ENCODE peak calls at places on chromosomes 11 and 22, in five cellular contexts. One of them, this sample, is unnamed.

GRCh38 chr11:2518112-2518982 is 73.5 kb downstream of the KCNQ1 start:
- DNase-seq in activated CD4-positive, CD25-positive, alpha-beta regulatory T cell: no peak
- DNase-seq in NB4: no peak
- DNase-seq in Calu3: no peak
- DNase-seq in HT1080: no peak
- DNase-seq in this sample: no peak

GRCh38 chr11:121595717-121596156 is 143.0 kb upstream of the SORL1-AS1 start:
- DNase-seq in activated CD4-positive, CD25-positive, alpha-beta regulatory T cell: no peak
- DNase-seq in NB4: peak; percentile 23
- DNase-seq in Calu3: no peak
- DNase-seq in HT1080: peak; percentile 92
- DNase-seq in this sample: no peak

GRCh38 chr11:60959445-60959844 is 7.5 kb upstream of the SLC15A3 start:
- DNase-seq in activated CD4-positive, CD25-positive, alpha-beta regulatory T cell: no peak
- DNase-seq in NB4: no peak
- DNase-seq in Calu3: no peak
- DNase-seq in HT1080: no peak
- DNase-seq in this sample: no peak

GRCh38 chr11:48036011-48036410 is 55.7 kb downstream of the PTPRJ start:
- DNase-seq in activated CD4-positive, CD25-positive, alpha-beta regulatory T cell: no peak
- DNase-seq in NB4: no peak
- DNase-seq in Calu3: no peak
- DNase-seq in HT1080: peak; percentile 15
- DNase-seq in this sample: peak; percentile 69

GRCh38 chr11:88535266-88535665 is 197.7 kb upstream of the CTSC start:
- DNase-seq in activated CD4-positive, CD25-positive, alpha-beta regulatory T cell: no peak
- DNase-seq in NB4: no peak
- DNase-seq in Calu3: no peak
- DNase-seq in HT1080: peak; percentile 12
- DNase-seq in this sample: no peak

GRCh38 chr22:47193606-47194316 is 431.3 kb downstream of the TBC1D22A start:
- DNase-seq in activated CD4-positive, CD25-positive, alpha-beta regulatory T cell: no peak
- DNase-seq in NB4: no peak
- DNase-seq in Calu3: no peak
- DNase-seq in HT1080: no peak
- DNase-seq in this sample: no peak

GRCh38 chr11:126398296-126398695 is 42.8 kb downstream of the ST3GAL4 start:
- DNase-seq in activated CD4-positive, CD25-positive, alpha-beta regulatory T cell: no peak
- DNase-seq in NB4: no peak
- DNase-seq in Calu3: no peak
- DNase-seq in HT1080: no peak
- DNase-seq in this sample: no peak

GRCh38 chr11:61891331-61892084 is at the start of gene FADS3:
- DNase-seq in activated CD4-positive, CD25-positive, alpha-beta regulatory T cell: peak; percentile 36
- DNase-seq in NB4: peak; percentile 74
- DNase-seq in Calu3: peak; percentile 94
- DNase-seq in HT1080: peak; percentile 65
- DNase-seq in this sample: peak; percentile 73

GRCh38 chr11:46332568-46333128 is 14.6 kb upstream of the DGKZ start:
- DNase-seq in activated CD4-positive, CD25-positive, alpha-beta regulatory T cell: no peak
- DNase-seq in NB4: no peak
- DNase-seq in Calu3: no peak
- DNase-seq in HT1080: no peak
- DNase-seq in this sample: no peak

GRCh38 chr22:46354176-46354992 is 18.9 kb downstream of the TRMU start:
- DNase-seq in activated CD4-positive, CD25-positive, alpha-beta regulatory T cell: no peak
- DNase-seq in NB4: no peak
- DNase-seq in Calu3: no peak
- DNase-seq in HT1080: no peak
- DNase-seq in this sample: no peak

GRCh38 chr11:134529212-134530096 is 117.4 kb upstream of the B3GAT1 start:
- DNase-seq in activated CD4-positive, CD25-positive, alpha-beta regulatory T cell: no peak
- DNase-seq in NB4: no peak
- DNase-seq in Calu3: no peak
- DNase-seq in HT1080: no peak
- DNase-seq in this sample: no peak

GRCh38 chr11:134120143-134120850 is 51.4 kb downstream of the JAM3 start:
- DNase-seq in activated CD4-positive, CD25-positive, alpha-beta regulatory T cell: no peak
- DNase-seq in NB4: no peak
- DNase-seq in Calu3: no peak
- DNase-seq in HT1080: no peak
- DNase-seq in this sample: no peak

GRCh38 chr11:113626736-113627135 is 79.4 kb downstream of the TMPRSS5 start:
- DNase-seq in activated CD4-positive, CD25-positive, alpha-beta regulatory T cell: no peak
- DNase-seq in NB4: no peak
- DNase-seq in Calu3: no peak
- DNase-seq in HT1080: no peak
- DNase-seq in this sample: no peak

GRCh38 chr11:61133956-61134662 is 27.1 kb downstream of the VPS37C start:
- DNase-seq in activated CD4-positive, CD25-positive, alpha-beta regulatory T cell: no peak
- DNase-seq in NB4: no peak
- DNase-seq in Calu3: no peak
- DNase-seq in HT1080: no peak
- DNase-seq in this sample: no peak

GRCh38 chr22:44746836-44747519 is 5.4 kb upstream of the ARHGAP8 start:
- DNase-seq in activated CD4-positive, CD25-positive, alpha-beta regulatory T cell: no peak
- DNase-seq in NB4: no peak
- DNase-seq in Calu3: peak; percentile 34
- DNase-seq in HT1080: no peak
- DNase-seq in this sample: no peak

GRCh38 chr22:35539910-35540599 is 576 bp upstream of the RASD2 start:
- DNase-seq in activated CD4-positive, CD25-positive, alpha-beta regulatory T cell: peak; percentile 49
- DNase-seq in NB4: peak; percentile 47
- DNase-seq in Calu3: peak; percentile 73
- DNase-seq in HT1080: no peak
- DNase-seq in this sample: peak; percentile 69

GRCh38 chr11:127252321-127252720 is 251.8 kb upstream of the KIRREL3 start:
- DNase-seq in activated CD4-positive, CD25-positive, alpha-beta regulatory T cell: no peak
- DNase-seq in NB4: no peak
- DNase-seq in Calu3: no peak
- DNase-seq in HT1080: no peak
- DNase-seq in this sample: no peak

GRCh38 chr11:64569300-64569970 is 21.6 kb upstream of the SLC22A12 start:
- DNase-seq in activated CD4-positive, CD25-positive, alpha-beta regulatory T cell: no peak
- DNase-seq in NB4: no peak
- DNase-seq in Calu3: no peak
- DNase-seq in HT1080: no peak
- DNase-seq in this sample: no peak

GRCh38 chr11:72321381-72321996 is 77.5 kb upstream of the PHOX2A start:
- DNase-seq in activated CD4-positive, CD25-positive, alpha-beta regulatory T cell: no peak
- DNase-seq in NB4: no peak
- DNase-seq in Calu3: no peak
- DNase-seq in HT1080: peak; percentile 79
- DNase-seq in this sample: no peak

GRCh38 chr11:102306048-102306575 is 11.2 kb upstream of the BIRC3 start:
- DNase-seq in activated CD4-positive, CD25-positive, alpha-beta regulatory T cell: no peak
- DNase-seq in NB4: no peak
- DNase-seq in Calu3: peak; percentile 80
- DNase-seq in HT1080: peak; percentile 50
- DNase-seq in this sample: no peak

GRCh38 chr22:27602390-27602789 is 199.2 kb downstream of the MN1 start:
- DNase-seq in activated CD4-positive, CD25-positive, alpha-beta regulatory T cell: no peak
- DNase-seq in NB4: no peak
- DNase-seq in Calu3: no peak
- DNase-seq in HT1080: no peak
- DNase-seq in this sample: peak; percentile 52

GRCh38 chr11:10485646-10486045 is 30.6 kb downstream of the AMPD3 start:
- DNase-seq in activated CD4-positive, CD25-positive, alpha-beta regulatory T cell: no peak
- DNase-seq in NB4: no peak
- DNase-seq in Calu3: no peak
- DNase-seq in HT1080: no peak
- DNase-seq in this sample: no peak

This sample was measured in Karpas-422.